ENCODE peak calls at places on chromosome 18, in ten cellular contexts. C, S, M, P, Z, H, Q, F, O and A are unnamed samples.

GRCh38 chr18:3653859-3654441 is 204.0 kb downstream of the TGIF1 start:
- DNase-seq in Q (no peak), C (no peak), S (no peak), O (no peak), Z (no peak), F (no peak), M (no peak), P (peak), H (no peak), A (no peak)

GRCh38 chr18:48728204-48728833 is 189.5 kb downstream of the CTIF start:
- DNase-seq in C (no peak), Z (no peak), H (peak), M (no peak), O (no peak), P (no peak), F (no peak), Q (peak), S (no peak), A (no peak)

GRCh38 chr18:24136967-24137373 is 1.9 kb upstream of the CABYR start:
- DNase-seq in F (no peak), P (no peak), S (no peak), O (no peak), M (no peak), H (no peak), Q (peak), C (no peak), Z (no peak), A (no peak)

GRCh38 chr18:12838178-12838634 is 45.8 kb downstream of the PTPN2 start:
- DNase-seq in P (no peak), M (no peak), Q (peak), O (no peak), H (peak), C (no peak), S (peak), Z (no peak), F (no peak), A (peak)

GRCh38 chr18:28729321-28729720 is 552.4 kb upstream of the CDH2 start:
- DNase-seq in P (no peak), C (no peak), F (no peak), S (peak), Q (peak), O (no peak), H (peak), Z (no peak), M (no peak), A (no peak)

GRCh38 chr18:54388203-54389142 is 30.8 kb downstream of the C18orf54 start:
- DNase-seq in F (peak), S (peak), Z (no peak), O (peak), M (no peak), C (no peak), H (peak), P (peak), Q (peak), A (no peak)

GRCh38 chr18:48950536-48951447 is at the start of gene SMAD7:
- DNase-seq in C (no peak), M (no peak), Q (peak), O (no peak), P (peak), F (peak), S (no peak), Z (no peak), H (no peak), A (peak)

GRCh38 chr18:58135806-58136331 is 91.8 kb downstream of the NEDD4L start:
- DNase-seq in Z (peak), F (peak), C (peak), Q (peak), M (peak), H (peak), P (peak), S (peak), O (peak), A (peak)

GRCh38 chr18:77822552-77823138 is 573.0 kb downstream of the GALR1 start:
- DNase-seq in C (no peak), P (no peak), M (no peak), H (no peak), F (no peak), O (no peak), S (no peak), Z (no peak), Q (no peak), A (peak)